ENCODE peak calls at places on chromosomes 5 and 9, in ten cellular contexts. One of them, this sample, is unnamed.

GRCh38 chr9:113886471-113886870 is 10.4 kb downstream of the ZNF618 start:
- DNase-seq in left ventricle myocardium inferior: no peak
- DNase-seq in PC-9: no peak
- DNase-seq in pancreas: no peak
- DNase-seq in fibroblast of lung: peak; percentile 31
- DNase-seq in CD8-positive, alpha-beta memory T cell: no peak
- DNase-seq in mammary epithelial cell: no peak
- DNase-seq in A549: no peak
- DNase-seq in uterus: no peak
- DNase-seq in body of pancreas: no peak
- DNase-seq in this sample: peak; percentile 55

GRCh38 chr5:168886153-168886552 is 307.0 kb upstream of the PANK3 start:
- DNase-seq in body of pancreas: no peak
- DNase-seq in fibroblast of lung: no peak
- DNase-seq in mammary epithelial cell: no peak
- DNase-seq in A549: no peak
- DNase-seq in CD8-positive, alpha-beta memory T cell: no peak
- DNase-seq in pancreas: no peak
- DNase-seq in left ventricle myocardium inferior: no peak
- DNase-seq in PC-9: no peak
- DNase-seq in uterus: no peak
- DNase-seq in this sample: no peak

GRCh38 chr5:138616508-138616907 is 41.3 kb upstream of the HSPA9 start:
- DNase-seq in A549: no peak
- DNase-seq in pancreas: no peak
- DNase-seq in CD8-positive, alpha-beta memory T cell: no peak
- DNase-seq in uterus: no peak
- DNase-seq in mammary epithelial cell: no peak
- DNase-seq in PC-9: no peak
- DNase-seq in left ventricle myocardium inferior: no peak
- DNase-seq in fibroblast of lung: no peak
- DNase-seq in body of pancreas: no peak
- DNase-seq in this sample: no peak

GRCh38 chr9:89386797-89387196 is 68.5 kb downstream of the SECISBP2 start:
- DNase-seq in left ventricle myocardium inferior: peak; percentile 74
- DNase-seq in PC-9: no peak
- DNase-seq in A549: no peak
- DNase-seq in body of pancreas: peak; percentile 94
- DNase-seq in pancreas: peak; percentile 43
- DNase-seq in uterus: no peak
- DNase-seq in CD8-positive, alpha-beta memory T cell: no peak
- DNase-seq in mammary epithelial cell: peak; percentile 34
- DNase-seq in fibroblast of lung: no peak
- DNase-seq in this sample: no peak

GRCh38 chr5:168261212-168261575 is 30.3 kb upstream of the WWC1 start:
- DNase-seq in body of pancreas: no peak
- DNase-seq in mammary epithelial cell: no peak
- DNase-seq in PC-9: no peak
- DNase-seq in fibroblast of lung: no peak
- DNase-seq in left ventricle myocardium inferior: peak; percentile 35
- DNase-seq in A549: no peak
- DNase-seq in CD8-positive, alpha-beta memory T cell: no peak
- DNase-seq in pancreas: no peak
- DNase-seq in uterus: no peak
- DNase-seq in this sample: no peak

GRCh38 chr5:55159763-55160492 is at the start of gene GPX8:
- DNase-seq in pancreas: peak; percentile 45
- DNase-seq in body of pancreas: peak; percentile 29
- DNase-seq in uterus: peak; percentile 50
- DNase-seq in mammary epithelial cell: peak; percentile 78
- DNase-seq in PC-9: peak; percentile 31
- DNase-seq in A549: peak; percentile 88
- DNase-seq in fibroblast of lung: peak; percentile 93
- DNase-seq in left ventricle myocardium inferior: no peak
- DNase-seq in CD8-positive, alpha-beta memory T cell: peak; percentile 46
- DNase-seq in this sample: peak; percentile 94

GRCh38 chr9:107044872-107045271 is 181.9 kb downstream of the ZNF462 start:
- DNase-seq in fibroblast of lung: no peak
- DNase-seq in CD8-positive, alpha-beta memory T cell: no peak
- DNase-seq in A549: no peak
- DNase-seq in pancreas: no peak
- DNase-seq in uterus: no peak
- DNase-seq in mammary epithelial cell: no peak
- DNase-seq in body of pancreas: peak; percentile 27
- DNase-seq in PC-9: no peak
- DNase-seq in left ventricle myocardium inferior: no peak
- DNase-seq in this sample: no peak

GRCh38 chr5:132103380-132103951 is 29.9 kb downstream of the CSF2 start:
- DNase-seq in pancreas: peak; percentile 80
- DNase-seq in A549: peak; percentile 83
- DNase-seq in PC-9: peak; percentile 86
- DNase-seq in mammary epithelial cell: peak; percentile 94
- DNase-seq in CD8-positive, alpha-beta memory T cell: peak; percentile 82
- DNase-seq in left ventricle myocardium inferior: peak; percentile 76
- DNase-seq in fibroblast of lung: peak; percentile 93
- DNase-seq in uterus: peak; percentile 34
- DNase-seq in body of pancreas: peak; percentile 84
- DNase-seq in this sample: peak; percentile 90

GRCh38 chr9:81814404-81814793 is 113.8 kb upstream of the SPATA31D4 start:
- DNase-seq in left ventricle myocardium inferior: no peak
- DNase-seq in CD8-positive, alpha-beta memory T cell: no peak
- DNase-seq in uterus: no peak
- DNase-seq in pancreas: no peak
- DNase-seq in A549: no peak
- DNase-seq in mammary epithelial cell: no peak
- DNase-seq in fibroblast of lung: no peak
- DNase-seq in body of pancreas: peak; percentile 27
- DNase-seq in PC-9: no peak
- DNase-seq in this sample: no peak

GRCh38 chr5:72063219-72063819 is 44.0 kb upstream of the MAP1B start:
- DNase-seq in fibroblast of lung: peak; percentile 47
- DNase-seq in left ventricle myocardium inferior: no peak
- DNase-seq in uterus: no peak
- DNase-seq in mammary epithelial cell: peak; percentile 8
- DNase-seq in A549: peak; percentile 23
- DNase-seq in pancreas: no peak
- DNase-seq in CD8-positive, alpha-beta memory T cell: no peak
- DNase-seq in PC-9: no peak
- DNase-seq in body of pancreas: no peak
- DNase-seq in this sample: peak; percentile 37

GRCh38 chr5:103132684-103133083 is 12.6 kb downstream of the PPIP5K2 start:
- DNase-seq in PC-9: no peak
- DNase-seq in A549: no peak
- DNase-seq in mammary epithelial cell: no peak
- DNase-seq in uterus: no peak
- DNase-seq in body of pancreas: no peak
- DNase-seq in CD8-positive, alpha-beta memory T cell: no peak
- DNase-seq in fibroblast of lung: no peak
- DNase-seq in left ventricle myocardium inferior: no peak
- DNase-seq in pancreas: no peak
- DNase-seq in this sample: no peak

GRCh38 chr5:64635056-64635686 is 55.1 kb upstream of the SHISAL2B start:
- DNase-seq in left ventricle myocardium inferior: no peak
- DNase-seq in pancreas: no peak
- DNase-seq in A549: peak; percentile 23
- DNase-seq in uterus: no peak
- DNase-seq in mammary epithelial cell: peak; percentile 14
- DNase-seq in fibroblast of lung: peak; percentile 62
- DNase-seq in body of pancreas: no peak
- DNase-seq in PC-9: no peak
- DNase-seq in CD8-positive, alpha-beta memory T cell: peak; percentile 9
- DNase-seq in this sample: peak; percentile 76

GRCh38 chr5:20286512-20286911 is 298.5 kb upstream of the CDH18 start:
- DNase-seq in CD8-positive, alpha-beta memory T cell: no peak
- DNase-seq in mammary epithelial cell: peak; percentile 94
- DNase-seq in body of pancreas: no peak
- DNase-seq in fibroblast of lung: peak; percentile 64
- DNase-seq in PC-9: peak; percentile 16
- DNase-seq in uterus: no peak
- DNase-seq in pancreas: no peak
- DNase-seq in A549: peak; percentile 62
- DNase-seq in left ventricle myocardium inferior: no peak
- DNase-seq in this sample: peak; percentile 74

GRCh38 chr5:30324083-30324482 is 869.4 kb upstream of the CDH6 start:
- DNase-seq in uterus: no peak
- DNase-seq in left ventricle myocardium inferior: no peak
- DNase-seq in pancreas: no peak
- DNase-seq in fibroblast of lung: no peak
- DNase-seq in A549: peak; percentile 1
- DNase-seq in CD8-positive, alpha-beta memory T cell: no peak
- DNase-seq in mammary epithelial cell: no peak
- DNase-seq in PC-9: peak; percentile 11
- DNase-seq in body of pancreas: no peak
- DNase-seq in this sample: no peak

GRCh38 chr5:81750308-81751008 is 439 bp downstream of the SSBP2 start:
- DNase-seq in fibroblast of lung: no peak
- DNase-seq in left ventricle myocardium inferior: no peak
- DNase-seq in body of pancreas: peak; percentile 27
- DNase-seq in CD8-positive, alpha-beta memory T cell: peak; percentile 24
- DNase-seq in PC-9: peak; percentile 7
- DNase-seq in A549: no peak
- DNase-seq in uterus: no peak
- DNase-seq in mammary epithelial cell: no peak
- DNase-seq in pancreas: no peak
- DNase-seq in this sample: peak; percentile 68

GRCh38 chr5:81748556-81748955 is 2.3 kb downstream of the SSBP2 start:
- DNase-seq in A549: no peak
- DNase-seq in left ventricle myocardium inferior: no peak
- DNase-seq in body of pancreas: no peak
- DNase-seq in CD8-positive, alpha-beta memory T cell: no peak
- DNase-seq in pancreas: no peak
- DNase-seq in fibroblast of lung: peak; percentile 26
- DNase-seq in mammary epithelial cell: no peak
- DNase-seq in uterus: no peak
- DNase-seq in PC-9: no peak
- DNase-seq in this sample: peak; percentile 19

GRCh38 chr5:81749562-81750307 is 1.2 kb downstream of the SSBP2 start:
- DNase-seq in PC-9: peak; percentile 17
- DNase-seq in A549: no peak
- DNase-seq in uterus: peak; percentile 28
- DNase-seq in body of pancreas: peak; percentile 40
- DNase-seq in fibroblast of lung: no peak
- DNase-seq in CD8-positive, alpha-beta memory T cell: peak; percentile 44
- DNase-seq in pancreas: peak; percentile 39
- DNase-seq in left ventricle myocardium inferior: peak; percentile 27
- DNase-seq in mammary epithelial cell: peak; percentile 16
- DNase-seq in this sample: peak; percentile 66

GRCh38 chr5:81751009-81751835 is at the start of gene SSBP2:
- DNase-seq in mammary epithelial cell: peak; percentile 99
- DNase-seq in left ventricle myocardium inferior: peak; percentile 100
- DNase-seq in uterus: peak; percentile 100
- DNase-seq in CD8-positive, alpha-beta memory T cell: peak; percentile 98
- DNase-seq in fibroblast of lung: peak; percentile 99
- DNase-seq in PC-9: peak; percentile 99
- DNase-seq in pancreas: peak; percentile 100
- DNase-seq in A549: peak; percentile 98
- DNase-seq in body of pancreas: peak; percentile 99
- DNase-seq in this sample: peak; percentile 100

DNA sequence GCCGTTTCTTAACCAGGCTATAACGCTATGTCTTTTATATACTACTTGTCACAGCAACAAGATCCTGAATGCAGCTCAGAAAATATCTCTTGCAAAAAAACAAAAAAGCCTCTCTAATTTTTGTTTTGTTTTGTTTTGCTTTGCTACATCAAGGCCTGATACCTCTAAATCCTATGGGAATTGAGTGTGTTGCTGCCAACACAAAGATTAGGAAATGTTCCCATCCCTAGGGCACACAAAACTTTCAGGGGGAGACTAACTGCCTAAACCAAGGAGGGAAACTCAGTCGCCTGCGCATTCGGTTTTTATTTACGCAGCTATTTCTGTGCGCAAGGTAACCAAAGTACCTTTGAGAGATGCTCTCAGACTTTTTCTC is 1.7 kb downstream of the SSBP2 start:
- DNase-seq in PC-9: no peak
- DNase-seq in CD8-positive, alpha-beta memory T cell: no peak
- DNase-seq in A549: no peak
- DNase-seq in uterus: no peak
- DNase-seq in pancreas: no peak
- DNase-seq in body of pancreas: peak; percentile 8
- DNase-seq in mammary epithelial cell: peak; percentile 29
- DNase-seq in fibroblast of lung: peak; percentile 48
- DNase-seq in left ventricle myocardium inferior: no peak
- DNase-seq in this sample: peak; percentile 73
- H3K4me3 ChIP-seq in PC-9: peak overlapping the region; percentile 57
- H3K4me3 ChIP-seq in CD8-positive, alpha-beta memory T cell: peak overlapping the region; percentile 58
- H3K4me3 ChIP-seq in A549: peak overlapping the region; percentile 92
- H3K4me3 ChIP-seq in uterus: peak overlapping the region; percentile 52
- H3K4me3 ChIP-seq in pancreas: no peak overlapping the region
- H3K4me3 ChIP-seq in body of pancreas: peak overlapping the region; percentile 40
- H3K4me3 ChIP-seq in mammary epithelial cell: peak overlapping the region; percentile 90
- H3K4me3 ChIP-seq in fibroblast of lung: peak overlapping the region; percentile 64
- H3K4me3 ChIP-seq in left ventricle myocardium inferior: peak overlapping the region; percentile 94
- H3K4me3 ChIP-seq in this sample: peak overlapping the region; percentile 83

DNA sequence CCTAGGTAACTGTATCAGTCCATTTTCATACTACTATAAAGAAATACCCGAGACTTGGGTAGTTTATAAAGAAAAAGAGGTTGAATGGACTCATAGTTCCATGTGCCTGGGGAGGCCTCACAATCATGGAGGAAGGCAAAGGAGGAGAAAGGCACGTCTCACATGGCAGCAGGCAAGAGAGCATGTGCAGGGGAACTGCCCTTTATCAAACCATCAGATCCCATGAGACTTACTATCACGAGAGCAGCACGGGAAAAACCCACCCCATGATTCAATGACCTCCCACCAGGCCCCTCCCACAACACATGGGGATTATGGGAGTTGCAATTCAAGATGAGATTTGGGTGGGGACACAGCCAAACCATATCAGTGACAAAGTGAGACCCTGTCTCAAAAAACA is 19.9 kb downstream of the TRAF2 start:
- DNase-seq in body of pancreas: no peak
- DNase-seq in mammary epithelial cell: no peak
- DNase-seq in fibroblast of lung: no peak
- DNase-seq in uterus: no peak
- DNase-seq in CD8-positive, alpha-beta memory T cell: no peak
- DNase-seq in A549: no peak
- DNase-seq in pancreas: no peak
- DNase-seq in PC-9: no peak
- DNase-seq in left ventricle myocardium inferior: no peak
- DNase-seq in this sample: no peak
- H3K9me3 ChIP-seq in body of pancreas: no peaks in the 10 kb centered on the region
- H3K9me3 ChIP-seq in mammary epithelial cell: no peaks in the 10 kb centered on the region
- H3K9me3 ChIP-seq in fibroblast of lung: no peaks in the 10 kb centered on the region
- H3K9me3 ChIP-seq in uterus: no peaks in the 10 kb centered on the region
- H3K9me3 ChIP-seq in CD8-positive, alpha-beta memory T cell: no peaks in the 10 kb centered on the region
- H3K9me3 ChIP-seq in A549: no peaks in the 10 kb centered on the region
- H3K9me3 ChIP-seq in pancreas: no peaks in the 10 kb centered on the region
- H3K9me3 ChIP-seq in PC-9: no peaks in the 10 kb centered on the region
- H3K9me3 ChIP-seq in left ventricle myocardium inferior: no peaks in the 10 kb centered on the region
- H3K9me3 ChIP-seq in this sample: no peaks in the 10 kb centered on the region

GRCh38 chr9:33320230-33320567 is 29.9 kb downstream of the NFX1 start:
- DNase-seq in left ventricle myocardium inferior: no peak
- DNase-seq in pancreas: no peak
- DNase-seq in CD8-positive, alpha-beta memory T cell: no peak
- DNase-seq in fibroblast of lung: no peak
- DNase-seq in A549: no peak
- DNase-seq in body of pancreas: no peak
- DNase-seq in uterus: no peak
- DNase-seq in mammary epithelial cell: no peak
- DNase-seq in PC-9: peak; percentile 25
- DNase-seq in this sample: no peak
- H3K4me3 ChIP-seq in left ventricle myocardium inferior: no peak overlapping the region
- H3K4me3 ChIP-seq in pancreas: no peak overlapping the region
- H3K4me3 ChIP-seq in CD8-positive, alpha-beta memory T cell: no peak overlapping the region
- H3K4me3 ChIP-seq in fibroblast of lung: no peak overlapping the region
- H3K4me3 ChIP-seq in A549: no peak overlapping the region
- H3K4me3 ChIP-seq in body of pancreas: no peak overlapping the region
- H3K4me3 ChIP-seq in uterus: no peak overlapping the region
- H3K4me3 ChIP-seq in mammary epithelial cell: no peak overlapping the region
- H3K4me3 ChIP-seq in PC-9: no peak overlapping the region
- H3K4me3 ChIP-seq in this sample: peak overlapping the region; percentile 32

GRCh38 chr5:171313481-171314206 is 4.6 kb downstream of the TLX3 start:
- DNase-seq in fibroblast of lung: no peak
- DNase-seq in mammary epithelial cell: no peak
- DNase-seq in left ventricle myocardium inferior: no peak
- DNase-seq in pancreas: no peak
- DNase-seq in uterus: no peak
- DNase-seq in body of pancreas: no peak
- DNase-seq in PC-9: no peak
- DNase-seq in A549: no peak
- DNase-seq in CD8-positive, alpha-beta memory T cell: no peak
- DNase-seq in this sample: no peak
- H3K9me3 ChIP-seq in fibroblast of lung: no peaks in the 10 kb centered on the region
- H3K9me3 ChIP-seq in mammary epithelial cell: no peaks in the 10 kb centered on the region
- H3K9me3 ChIP-seq in left ventricle myocardium inferior: no peaks in the 10 kb centered on the region
- H3K9me3 ChIP-seq in pancreas: no peaks in the 10 kb centered on the region
- H3K9me3 ChIP-seq in uterus: no peaks in the 10 kb centered on the region
- H3K9me3 ChIP-seq in body of pancreas: no peaks in the 10 kb centered on the region
- H3K9me3 ChIP-seq in PC-9: no peaks in the 10 kb centered on the region
- H3K9me3 ChIP-seq in A549: no peaks in the 10 kb centered on the region
- H3K9me3 ChIP-seq in CD8-positive, alpha-beta memory T cell: no peaks in the 10 kb centered on the region
- H3K9me3 ChIP-seq in this sample: no peaks in the 10 kb centered on the region

This sample was measured in adipocyte.